ENCODE peak calls at places on chromosomes 4 and X, in six cellular contexts. P is WERI-Rb-1, D is testis, I is esophagus muscularis mucosa, H is OCI-LY7, G is heart right ventricle. O is an unnamed sample.

GRCh38 chr4:56261027-56261426 is 126.3 kb downstream of the AASDH start:
- DNase-seq in I (peak), H (no peak), P (no peak), G (no peak), D (no peak), O (no peak)

GRCh38 chrX:106672527-106672926 is 54.0 kb upstream of the RNF128 start:
- DNase-seq in H (no peak), I (no peak), D (no peak), G (no peak), P (no peak), O (peak)

GRCh38 chrX:45727761-45728160 is 527.1 kb upstream of the DIPK2B start:
- DNase-seq in D (no peak), I (no peak), G (no peak), P (no peak), H (no peak), O (no peak)

GRCh38 chr4:150462743-150463142 is 119.2 kb upstream of the MAB21L2 start:
- DNase-seq in I (no peak), G (no peak), P (no peak), D (no peak), H (no peak), O (no peak)

GRCh38 chrX:49000640-49001039 is 1.4 kb downstream of the GRIPAP1 start:
- DNase-seq in D (peak), G (no peak), I (no peak), H (no peak), P (no peak), O (no peak)

GRCh38 chr4:8079916-8080753 is 78.5 kb downstream of the ABLIM2 start:
- DNase-seq in I (no peak), G (no peak), D (no peak), H (no peak), P (no peak), O (no peak)

GRCh38 chr4:188986271-188986689 is 847.0 kb downstream of the TRIML1 start:
- DNase-seq in D (no peak), H (no peak), G (no peak), P (no peak), I (no peak), O (no peak)

GRCh38 chr4:25531272-25531671 is 124.4 kb upstream of the SLC34A2 start:
- DNase-seq in I (no peak), P (no peak), H (no peak), D (no peak), G (no peak), O (no peak)

GRCh38 chr4:127304356-127304755 is 328.4 kb upstream of the INTU start:
- DNase-seq in P (no peak), G (no peak), D (no peak), I (no peak), H (no peak), O (no peak)

GRCh38 chr4:186743261-186743660 is 19.6 kb upstream of the FAT1 start:
- DNase-seq in D (no peak), P (no peak), G (no peak), I (no peak), H (no peak), O (no peak)

GRCh38 chr4:58669783-58670182 is 1559.6 kb upstream of the IGFBP7 start:
- DNase-seq in P (no peak), D (no peak), I (no peak), G (no peak), H (no peak), O (no peak)

GRCh38 chr4:44927361-44928061 is 201.2 kb upstream of the GNPDA2 start:
- DNase-seq in H (peak), P (no peak), G (no peak), D (no peak), I (no peak), O (no peak)

GRCh38 chrX:24838624-24839023 is 144.9 kb downstream of the POLA1 start:
- DNase-seq in P (no peak), G (no peak), D (peak), H (peak), I (no peak), O (no peak)

GRCh38 chr4:92304073-92304472 is 307 bp downstream of the GRID2 start:
- DNase-seq in G (no peak), D (no peak), P (peak), I (no peak), H (no peak), O (no peak)

GRCh38 chrX:22128961-22129360 is 96.8 kb downstream of the PHEX start:
- DNase-seq in D (no peak), P (no peak), I (no peak), H (no peak), G (no peak), O (no peak)

GRCh38 chr4:72701987-72702819 is 133.2 kb upstream of the ADAMTS3 start:
- DNase-seq in H (peak), I (no peak), D (peak), P (peak), G (no peak), O (no peak)

GRCh38 chrX:327660-328126 is 9.1 kb upstream of the GTPBP6 start:
- DNase-seq in I (no peak), P (no peak), H (no peak), G (no peak), D (no peak), O (no peak)

GRCh38 chrX:15873566-15873965 is 19.0 kb upstream of the AP1S2 start:
- DNase-seq in D (peak), G (no peak), H (no peak), I (no peak), P (no peak), O (no peak)

GRCh38 chrX:10633722-10634121 is 13.3 kb upstream of the MID1 start:
- DNase-seq in P (no peak), D (no peak), I (no peak), G (no peak), H (no peak), O (peak)

GRCh38 chrX:147917700-147918694 is 6.3 kb downstream of the FMR1 start:
- DNase-seq in I (no peak), P (no peak), G (no peak), D (no peak), H (no peak), O (no peak)

GRCh38 chr4:98631506-98631905 is 26.9 kb downstream of the TSPAN5 start:
- DNase-seq in H (no peak), D (no peak), G (no peak), I (no peak), P (no peak), O (no peak)

GRCh38 chrX:66176134-66176533 is 12.1 kb downstream of the HEPH start:
- DNase-seq in P (no peak), D (no peak), G (no peak), I (no peak), H (no peak), O (no peak)

GRCh38 chr4:186669159-186669720 is 54.4 kb downstream of the FAT1 start:
- DNase-seq in I (no peak), H (peak), D (no peak), P (no peak), G (no peak), O (no peak)

GRCh38 chrX:120021927-120022326 is 55.6 kb downstream of the RHOXF2B start:
- DNase-seq in H (no peak), P (no peak), G (no peak), D (no peak), I (no peak), O (no peak)

GRCh38 chr4:47118192-47118879 is 87.0 kb downstream of the GABRB1 start:
- DNase-seq in P (no peak), H (no peak), G (no peak), D (no peak), I (no peak), O (no peak)

GRCh38 chrX:135086197-135086854 is 34.0 kb downstream of the ETDB start:
- DNase-seq in H (peak), I (no peak), P (peak), D (peak), G (no peak), O (peak)

GRCh38 chrX:47186096-47186740 is 7.4 kb upstream of the UBA1 start:
- DNase-seq in I (no peak), D (no peak), G (no peak), P (no peak), H (no peak), O (no peak)

GRCh38 chr4:184461711-184462110 is 12.6 kb downstream of the IRF2 start:
- DNase-seq in H (no peak), I (no peak), D (no peak), G (no peak), P (no peak), O (no peak)

GRCh38 chrX:37331546-37331945 is 17.6 kb upstream of the PRRG1 start:
- DNase-seq in I (no peak), H (no peak), P (no peak), G (no peak), D (no peak), O (no peak)

GRCh38 chr4:158094413-158095110 is 78.3 kb downstream of the GASK1B start:
- DNase-seq in P (no peak), D (no peak), I (no peak), H (no peak), G (no peak), O (peak)

GRCh38 chr4:67581913-67582312 is 23.4 kb downstream of the STAP1 start:
- DNase-seq in G (no peak), H (no peak), D (no peak), I (no peak), P (no peak), O (no peak)
- H3K27ac ChIP-seq in G (no peak), H (no peak), D (no peak), I (no peak), P (no peak), O (no peak)

DNA sequence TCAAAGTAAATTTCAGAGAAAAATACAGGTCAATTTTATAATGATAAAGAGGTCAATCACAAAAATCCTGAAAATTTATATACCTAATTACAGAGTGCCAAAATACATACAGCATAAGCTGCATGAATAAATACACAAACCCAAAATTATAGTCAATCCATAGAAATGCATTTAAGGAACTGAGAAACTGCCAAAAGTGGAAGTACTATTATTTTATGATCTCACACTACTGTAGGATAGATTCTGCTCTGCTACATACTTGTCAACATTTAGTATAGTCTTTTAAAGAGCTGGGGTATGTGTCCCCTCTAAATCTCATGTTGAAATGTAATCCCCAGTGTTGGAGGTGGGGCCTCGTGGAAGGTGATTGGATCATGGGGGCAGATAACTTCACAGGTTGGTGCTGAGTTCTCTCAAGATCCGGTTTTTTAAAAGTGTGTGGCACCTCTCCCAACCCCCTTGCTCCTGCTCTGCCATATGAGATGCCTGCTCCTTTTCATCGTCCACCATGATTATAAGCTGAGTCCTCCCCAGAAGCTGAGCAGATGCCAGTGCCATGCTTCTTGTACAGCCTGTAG is 31.8 kb downstream of the CHIC2 start:
- DNase-seq in D (no peak), G (no peak), P (no peak), I (no peak), H (peak), O (no peak)
- H3K27ac ChIP-seq in D (no peak), G (no peak), P (no peak), I (no peak), H (peak), O (no peak)

GRCh38 chrX:145861818-145862217 is 44.2 kb downstream of the SLITRK2 start:
- DNase-seq in G (no peak), H (no peak), I (no peak), D (no peak), P (no peak), O (no peak)

GRCh38 chrX:145853181-145853580 is 35.6 kb downstream of the SLITRK2 start:
- DNase-seq in D (no peak), P (no peak), H (no peak), I (no peak), G (no peak), O (no peak)

GRCh38 chrX:145856181-145856580 is 38.6 kb downstream of the SLITRK2 start:
- DNase-seq in G (no peak), I (no peak), P (no peak), H (no peak), D (no peak), O (no peak)
- H3K27ac ChIP-seq in G (no peak), I (no peak), P (no peak), H (no peak), D (no peak), O (no peak)

GRCh38 chr4:89295415-89295927 is 12.1 kb downstream of the GPRIN3 start:
- DNase-seq in D (no peak), G (no peak), P (no peak), H (no peak), I (no peak), O (no peak)
- H3K27ac ChIP-seq in D (no peak), G (peak), P (no peak), H (peak), I (no peak), O (no peak)

GRCh38 chrX:154728791-154729190 is 22.1 kb downstream of the GAB3 start:
- DNase-seq in I (no peak), P (no peak), D (no peak), H (no peak), G (no peak), O (no peak)
- H3K27ac ChIP-seq in I (peak), P (no peak), D (no peak), H (no peak), G (peak), O (no peak)

GRCh38 chr4:111464251-111465045 is 680.8 kb upstream of the FAM241A start:
- DNase-seq in P (no peak), I (no peak), D (no peak), G (no peak), H (no peak), O (no peak)

DNA sequence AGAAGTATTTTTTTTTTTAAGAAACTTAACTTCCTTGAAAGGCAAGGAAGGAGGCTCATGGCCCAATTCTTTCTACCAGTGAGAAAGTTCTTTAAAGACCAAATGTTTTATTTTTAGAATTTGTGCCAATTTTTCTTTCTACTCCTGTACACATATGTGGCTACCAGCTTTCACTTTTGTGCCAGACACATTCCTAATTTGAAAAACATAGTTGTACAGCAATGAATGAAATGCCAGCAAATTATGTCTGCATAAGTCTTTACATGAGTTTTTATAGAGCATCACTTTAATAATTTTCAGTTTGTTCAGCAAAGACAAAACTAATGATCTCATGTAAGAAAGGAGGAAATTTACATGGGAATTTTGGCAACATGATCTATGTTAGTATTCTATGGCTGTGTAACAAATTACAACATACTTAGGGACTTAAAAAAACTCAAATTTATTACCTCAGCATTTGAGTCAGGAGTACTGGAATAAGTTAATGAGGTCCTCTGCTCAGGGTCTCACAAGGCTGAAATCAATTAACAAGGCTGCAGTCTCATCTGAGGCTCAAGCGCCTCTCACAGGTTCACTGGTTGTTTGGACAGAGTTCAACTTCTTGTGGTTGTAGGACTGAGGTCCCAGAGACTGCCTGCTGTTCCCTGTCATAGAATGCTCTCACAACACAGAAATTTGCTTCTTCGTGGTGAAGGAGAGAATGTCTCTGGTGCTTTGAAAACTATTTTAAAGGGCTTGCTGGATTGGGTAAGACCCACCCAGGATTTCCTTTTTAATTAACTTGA is 678.2 kb upstream of the FAM241A start:
- DNase-seq in H (no peak), P (no peak), G (no peak), D (no peak), I (no peak), O (no peak)
- H3K27ac ChIP-seq in H (no peak), P (no peak), G (no peak), D (no peak), I (no peak), O (no peak)

DNA sequence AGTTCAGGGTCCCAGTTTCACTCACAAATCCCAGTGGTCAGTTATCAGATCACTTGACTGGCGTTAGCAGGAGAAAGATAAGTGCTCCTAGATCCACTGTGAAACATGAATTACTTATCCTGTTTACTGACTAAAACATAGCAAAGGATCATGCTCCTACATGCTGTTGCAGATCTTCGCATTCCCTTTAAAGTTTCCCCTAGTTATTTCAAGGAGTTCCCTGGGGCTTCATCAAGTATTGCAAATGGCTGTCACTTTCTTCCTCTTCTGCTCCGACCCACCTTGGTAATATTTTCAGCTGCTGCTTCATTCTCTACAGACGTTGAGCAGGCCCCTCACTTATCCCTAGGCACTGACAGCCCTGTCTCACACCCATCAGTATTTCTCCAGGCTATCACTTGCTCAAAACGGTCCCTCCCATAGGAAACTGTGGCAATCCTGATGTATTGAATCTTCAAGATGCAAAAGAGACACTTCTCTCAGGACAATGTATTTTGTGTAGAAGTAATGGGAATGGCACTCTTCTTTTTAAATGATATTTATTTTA is 466.0 kb downstream of the INPP4B start:
- DNase-seq in G (no peak), D (no peak), P (no peak), I (no peak), H (no peak), O (no peak)
- H3K27ac ChIP-seq in G (peak), D (no peak), P (no peak), I (peak), H (no peak), O (peak)

DNA sequence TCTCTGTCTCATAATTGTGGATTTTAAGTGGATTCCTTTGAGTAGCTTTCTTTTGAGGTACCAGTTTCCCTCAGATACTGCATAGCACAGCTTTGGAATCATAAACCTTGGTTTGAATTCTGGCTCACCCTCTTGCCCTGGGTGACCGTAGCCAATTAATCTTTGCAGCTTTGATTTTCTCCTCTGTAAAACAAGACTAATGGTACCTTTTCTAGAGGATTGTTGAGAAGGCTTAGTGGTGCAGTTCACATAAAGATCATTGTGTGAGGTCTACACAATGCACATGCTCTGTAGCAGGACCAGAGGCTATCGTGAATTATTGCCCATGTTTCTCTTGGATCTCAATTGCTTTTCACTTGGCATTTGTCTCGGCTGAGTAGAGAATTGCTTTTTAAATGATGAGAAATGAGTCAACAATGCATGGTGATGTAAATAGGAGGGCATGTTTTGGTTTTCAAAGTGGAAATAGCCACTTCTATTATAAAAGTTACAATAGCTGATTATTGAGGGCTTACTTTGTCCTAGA is 47.9 kb downstream of the TMEM131L start:
- DNase-seq in I (no peak), D (no peak), H (no peak), G (no peak), P (no peak), O (no peak)
- H3K27ac ChIP-seq in I (peak), D (no peak), H (peak), G (no peak), P (no peak), O (no peak)